ENCODE peak calls at places on chromosomes 12 and 14, in four cellular contexts. G is fibroblast of the aortic adventitia, V is lower leg skin, C is H9. A is an unnamed sample.

GRCh38 chr14:81981311-81981675 is 447.6 kb upstream of the SEL1L start:
- DNase-seq in G (no peak), V (no peak), C (no peak), A (no peak)

GRCh38 chr12:41032386-41032785 is 155.7 kb upstream of the PDZRN4 start:
- DNase-seq in C (no peak), G (no peak), V (no peak), A (no peak)

GRCh38 chr12:1801285-1801975 is 18.9 kb upstream of the LRTM2 start:
- DNase-seq in V (no peak), G (peak; percentile 31), C (peak; percentile 24), A (peak; percentile 4)

GRCh38 chr14:37819155-37820015 is 224.0 kb downstream of the TTC6 start:
- DNase-seq in V (no peak), G (no peak), C (no peak), A (no peak)

GRCh38 chr12:116087399-116087798 is 190.1 kb downstream of the MED13L start:
- DNase-seq in G (no peak), V (no peak), C (no peak), A (no peak)

GRCh38 chr12:82818276-82819035 is 131.8 kb downstream of the TMTC2 start:
- DNase-seq in C (no peak), V (no peak), G (peak; percentile 31), A (no peak)

GRCh38 chr12:100473716-100474150 is at the start of gene NR1H4:
- DNase-seq in G (peak; percentile 3), C (no peak), V (no peak), A (no peak)

GRCh38 chr12:27619308-27619707 is 76.9 kb upstream of the REP15 start:
- DNase-seq in G (peak; percentile 91), V (no peak), C (no peak), A (no peak)

GRCh38 chr12:92506460-92506859 is 196.3 kb upstream of the PLEKHG7 start:
- DNase-seq in C (no peak), V (no peak), G (no peak), A (no peak)

GRCh38 chr14:62497708-62498107 is 547.5 kb downstream of the KCNH5 start:
- DNase-seq in C (no peak), G (no peak), V (no peak), A (no peak)

GRCh38 chr14:87014854-87015253 is 978.1 kb downstream of the GALC start:
- DNase-seq in G (no peak), V (no peak), C (no peak), A (no peak)
- TF ChIP-seq CTCF in G (no peak), V (no peak), C (peak; percentile 47), A (no peak)

DNA sequence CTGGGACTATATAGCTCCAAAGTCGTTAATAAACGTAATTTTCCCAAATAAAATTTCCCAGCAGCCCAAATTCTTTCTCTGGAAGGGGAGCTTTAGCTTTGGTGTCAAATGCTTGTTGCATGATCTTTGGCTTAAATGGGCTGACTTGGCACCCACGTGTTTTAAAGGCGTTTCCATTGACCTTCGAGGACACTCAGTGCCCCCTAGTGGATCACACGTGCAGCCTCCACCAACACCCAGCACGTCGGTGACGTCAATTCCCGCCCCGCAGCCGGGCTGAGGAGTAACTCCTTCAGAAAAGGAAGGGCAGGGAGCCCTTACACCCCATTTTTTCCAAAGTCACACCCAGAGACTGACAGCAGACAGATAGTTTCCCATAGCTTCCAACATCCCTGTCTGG is 707.8 kb downstream of the AACS start:
- DNase-seq in V (no peak), G (no peak), C (peak; percentile 88), A (peak; percentile 33)
- TF ChIP-seq CTCF in V (no peak), G (no peak), C (peak; percentile 79), A (peak; percentile 47)

DNA sequence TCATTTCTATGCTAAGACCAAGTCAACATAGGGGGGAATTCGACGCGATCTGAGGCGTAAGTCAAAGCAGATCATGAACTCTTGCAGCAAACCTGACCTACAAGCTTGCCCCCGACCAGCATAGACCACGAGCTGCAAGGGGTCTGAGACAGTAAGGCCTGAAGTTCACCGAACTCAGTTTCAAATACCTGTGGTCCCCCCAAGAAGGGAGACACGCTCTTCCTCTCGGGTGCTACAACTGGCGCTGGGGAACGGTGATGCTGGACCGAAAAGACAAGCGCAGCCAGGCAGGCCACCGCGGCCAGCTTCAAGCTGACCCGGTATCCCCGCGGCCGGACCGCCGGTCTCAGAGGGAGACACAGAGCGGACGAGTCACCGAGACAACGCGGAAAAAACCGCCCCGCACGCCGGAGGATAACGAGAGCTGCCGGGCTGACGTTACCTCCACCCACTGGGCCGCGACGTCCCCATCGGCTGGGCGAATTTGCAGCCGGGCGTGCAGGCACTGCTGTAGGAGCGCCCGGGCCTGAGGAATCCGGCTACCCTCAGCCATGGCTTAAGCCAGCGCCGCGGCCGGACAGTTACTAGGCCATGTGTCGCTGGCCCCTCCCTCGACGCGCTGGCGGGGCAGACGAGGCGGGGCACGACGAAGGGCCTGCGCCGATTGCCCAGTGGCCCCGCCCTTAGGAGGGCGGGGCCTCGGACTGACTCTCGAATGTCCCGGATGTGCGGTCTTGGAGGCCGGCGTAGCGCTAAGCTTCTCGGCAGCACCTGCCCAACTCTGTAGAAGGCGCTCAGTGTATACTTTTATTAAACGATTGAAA is at the start of gene DTD2:
- DNase-seq in V (peak; percentile 93), C (peak; percentile 94), G (peak; percentile 92), A (peak; percentile 96)
- TF ChIP-seq CTCF in V (no peak), C (no peak), G (no peak), A (peak; percentile 28)

GRCh38 chr12:123264642-123265041 is 7.0 kb downstream of the CDK2AP1 start:
- DNase-seq in C (peak; percentile 79), V (no peak), G (no peak), A (peak; percentile 58)
- TF ChIP-seq CTCF in C (peak; percentile 60), V (no peak), G (no peak), A (no peak)

DNA sequence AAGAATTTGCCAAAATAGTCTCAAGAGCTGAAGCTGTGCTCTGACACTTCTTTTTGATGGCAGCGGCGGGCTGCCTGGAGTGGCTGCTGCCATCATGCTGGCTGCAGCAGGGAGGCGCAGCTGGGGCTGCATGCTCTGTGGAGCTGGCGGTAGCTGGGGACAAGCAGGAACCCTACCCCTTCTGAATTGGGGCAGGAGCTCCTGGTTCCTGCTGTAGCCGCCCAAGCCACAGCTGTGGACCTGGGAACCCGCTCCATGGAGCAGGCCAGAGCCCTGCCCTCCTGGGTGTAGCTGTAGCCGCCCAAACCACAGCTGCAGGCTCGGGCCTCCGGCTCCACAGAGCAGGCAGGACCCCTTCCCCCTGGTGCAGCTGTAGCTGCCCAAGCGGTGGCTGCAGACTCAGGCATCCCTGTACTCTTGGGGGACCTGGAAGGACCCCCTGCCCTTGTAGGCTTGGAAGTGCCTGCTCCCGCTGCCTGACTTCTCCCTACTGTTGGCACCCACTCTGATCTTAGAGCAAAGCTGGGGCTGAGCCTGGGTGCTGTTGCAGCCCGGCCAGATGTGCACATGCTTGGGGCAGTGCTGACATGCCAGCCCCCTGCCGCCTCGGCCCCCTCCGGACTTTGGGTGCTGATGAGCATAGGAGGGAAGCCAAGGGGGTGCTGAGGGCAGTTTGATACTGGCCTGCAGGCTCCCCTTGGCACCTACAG is 33.3 kb downstream of the APAF1 start:
- DNase-seq in C (peak; percentile 72), G (no peak), V (no peak), A (no peak)
- TF ChIP-seq CTCF in C (no peak), G (no peak), V (no peak), A (no peak)

GRCh38 chr14:90523961-90524875 is 127.4 kb downstream of the CALM1 start:
- DNase-seq in G (no peak), V (no peak), C (no peak), A (no peak)
- TF ChIP-seq CTCF in G (no peak), V (no peak), C (no peak), A (no peak)

GRCh38 chr14:23009483-23009938 is 432 bp downstream of the C14orf93 start:
- DNase-seq in C (no peak), G (no peak), V (no peak), A (no peak)

GRCh38 chr14:23005451-23005850 is 4.5 kb downstream of the C14orf93 start:
- DNase-seq in V (no peak), G (no peak), C (no peak), A (no peak)

GRCh38 chr14:23005861-23006534 is 3.9 kb downstream of the C14orf93 start:
- DNase-seq in V (no peak), G (no peak), C (no peak), A (no peak)

GRCh38 chr14:23008836-23009235 is 1.1 kb downstream of the C14orf93 start:
- DNase-seq in G (peak; percentile 8), V (no peak), C (no peak), A (no peak)

GRCh38 chr14:23006544-23007419 is 3.2 kb downstream of the C14orf93 start:
- DNase-seq in C (peak; percentile 96), V (peak; percentile 97), G (peak; percentile 98), A (peak; percentile 96)
- TF ChIP-seq CTCF in C (peak; percentile 51), V (no peak), G (peak; percentile 43), A (peak; percentile 26)

GRCh38 chr14:22472935-22473854 is 115.8 kb downstream of the DAD1 start:
- DNase-seq in C (peak; percentile 57), G (peak; percentile 63), V (no peak), A (peak; percentile 75)
- TF ChIP-seq CTCF in C (peak; percentile 80), G (peak; percentile 45), V (no peak), A (peak; percentile 61)